ENCODE peak calls at places on chromosomes 13 and 19, in six cellular contexts. T, G, R, K, A and P are unnamed samples.

GRCh38 chr13:45156565-45157361 is 36.5 kb downstream of the GTF2F2 start:
- DNase-seq in K (no peak), A (no peak), R (no peak), T (no peak), G (no peak), P (no peak)

GRCh38 chr13:95714142-95714832 is 37.3 kb downstream of the DNAJC3 start:
- DNase-seq in A (no peak), G (no peak), R (no peak), T (peak; percentile 12), K (no peak), P (peak; percentile 75)

GRCh38 chr13:64087624-64088023 is 2672.0 kb upstream of the PCDH20 start:
- DNase-seq in K (no peak), R (no peak), T (no peak), A (no peak), G (no peak), P (no peak)

GRCh38 chr13:57666554-57666953 is 35.0 kb downstream of the PCDH17 start:
- DNase-seq in R (no peak), K (no peak), A (no peak), T (no peak), G (no peak), P (no peak)

GRCh38 chr19:18594096-18594823 is 5.7 kb downstream of the REX1BD start:
- DNase-seq in G (no peak), A (peak; percentile 73), R (peak; percentile 82), K (peak; percentile 75), T (peak; percentile 47), P (no peak)

GRCh38 chr13:72565893-72566292 is 161.5 kb downstream of the MZT1 start:
- DNase-seq in K (peak; percentile 13), A (no peak), T (peak; percentile 11), G (no peak), R (peak; percentile 5), P (no peak)

GRCh38 chr13:73365681-73366080 is 306.9 kb downstream of the KLF5 start:
- DNase-seq in G (no peak), A (no peak), K (no peak), T (no peak), R (no peak), P (peak; percentile 21)

GRCh38 chr13:36028359-36028758 is 102.8 kb downstream of the DCLK1 start:
- DNase-seq in K (no peak), A (no peak), G (no peak), T (no peak), R (no peak), P (no peak)

GRCh38 chr19:47158879-47159509 is 28.4 kb downstream of the SAE1 start:
- DNase-seq in K (no peak), A (no peak), R (no peak), G (no peak), T (peak; percentile 27), P (peak; percentile 42)

GRCh38 chr13:47087841-47088240 is 191.0 kb upstream of the HTR2A start:
- DNase-seq in T (peak; percentile 63), R (no peak), G (no peak), A (no peak), K (no peak), P (peak; percentile 23)

GRCh38 chr13:59890064-59890463 is 273.7 kb downstream of the DIAPH3 start:
- DNase-seq in T (no peak), A (no peak), K (peak; percentile 2), R (no peak), G (no peak), P (no peak)

GRCh38 chr13:113947321-113948033 is 26.4 kb downstream of the C13orf46 start:
- DNase-seq in R (no peak), K (peak; percentile 72), A (no peak), T (peak; percentile 40), G (no peak), P (no peak)

GRCh38 chr19:1651548-1652394 is 644 bp downstream of the TCF3 start:
- DNase-seq in A (no peak), T (no peak), G (no peak), K (peak; percentile 60), R (peak; percentile 42), P (no peak)

GRCh38 chr19:4660181-4660791 is 9.9 kb downstream of the MYDGF start:
- DNase-seq in A (no peak), G (no peak), R (no peak), K (peak; percentile 40), T (no peak), P (no peak)

GRCh38 chr19:46979103-46979769 is 40.4 kb upstream of the NPAS1 start:
- DNase-seq in T (no peak), K (no peak), G (no peak), A (no peak), R (no peak), P (no peak)

GRCh38 chr19:54517483-54517882 is 14.9 kb downstream of the LAIR2 start:
- DNase-seq in G (no peak), T (peak; percentile 33), K (peak; percentile 78), R (peak; percentile 1), A (no peak), P (no peak)

GRCh38 chr13:33787051-33787591 is 30.8 kb upstream of the RFC3 start:
- DNase-seq in T (no peak), G (no peak), R (no peak), K (no peak), A (no peak), P (no peak)

GRCh38 chr13:94825507-94825906 is 113.2 kb upstream of the SOX21 start:
- DNase-seq in A (no peak), T (no peak), K (peak; percentile 50), R (peak; percentile 57), G (no peak), P (no peak)

GRCh38 chr19:13918726-13919411 is 12.9 kb downstream of the CC2D1A start:
- DNase-seq in R (no peak), T (no peak), A (no peak), K (no peak), G (no peak), P (no peak)

GRCh38 chr13:46961719-46962118 is 64.9 kb upstream of the HTR2A start:
- DNase-seq in T (peak; percentile 76), R (no peak), K (peak; percentile 2), G (no peak), A (no peak), P (peak; percentile 71)

GRCh38 chr13:37342205-37342604 is 236.7 kb upstream of the CSNK1A1L start:
- DNase-seq in T (no peak), K (no peak), A (no peak), R (no peak), G (no peak), P (no peak)

GRCh38 chr19:34633806-34634205 is 43.2 kb downstream of the SCGB2B2 start:
- DNase-seq in R (no peak), A (no peak), T (no peak), K (no peak), G (no peak), P (no peak)

GRCh38 chr13:96817336-96817941 is 176.8 kb downstream of the OXGR1 start:
- DNase-seq in G (no peak), R (peak; percentile 23), A (no peak), T (no peak), K (peak; percentile 16), P (peak; percentile 2)

DNA sequence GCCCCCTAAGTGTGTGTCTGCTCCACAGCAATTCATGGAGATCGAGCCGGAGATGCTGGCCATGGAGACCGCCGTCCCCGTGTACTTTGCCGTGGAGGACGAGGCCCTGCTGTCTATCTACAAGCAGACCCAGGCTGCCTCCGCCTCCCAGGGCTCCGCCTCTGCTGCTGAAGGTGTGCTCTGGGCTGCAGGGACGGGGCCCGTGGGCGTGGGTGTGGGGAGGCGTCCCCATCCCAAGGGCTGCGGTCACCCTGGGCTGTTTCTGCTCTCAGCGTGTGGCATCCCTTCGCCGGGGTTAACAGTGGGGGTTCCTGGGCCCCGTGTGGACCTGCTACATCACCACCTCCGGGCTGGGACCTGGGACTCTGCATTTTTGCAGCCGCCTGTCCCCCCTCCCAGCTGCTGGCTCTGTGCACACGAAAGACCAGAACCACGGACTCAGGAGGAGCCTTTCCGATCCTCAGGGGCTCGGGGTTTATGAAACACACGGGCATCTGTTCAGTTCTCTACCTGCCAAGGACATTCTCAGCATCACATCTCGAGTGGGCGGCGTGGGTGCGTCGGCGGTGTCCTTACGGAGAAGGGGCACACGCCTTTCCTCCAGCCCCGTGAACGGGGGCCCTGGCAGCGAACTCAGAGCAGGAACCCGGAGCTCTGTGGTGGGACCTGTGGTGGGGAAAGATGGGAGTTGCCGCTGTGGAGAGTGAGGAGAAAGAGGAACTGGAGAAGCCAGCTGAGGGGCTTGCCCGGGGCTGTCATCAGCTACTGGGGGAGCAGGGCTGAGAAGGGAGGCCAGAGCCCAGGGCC is 7.7 kb downstream of the NCLN start:
- DNase-seq in G (no peak), T (no peak), R (no peak), K (no peak), A (no peak), P (no peak)
- H3K36me3 ChIP-seq in G (peaks cover 9% of the 10 kb centered on the region), T (peaks cover 22% of the 10 kb centered on the region), R (peaks cover 12% of the 10 kb centered on the region), K (no peaks in the 10 kb centered on the region), A (peaks cover under 1% of the 10 kb centered on the region), P (no peaks in the 10 kb centered on the region)

DNA sequence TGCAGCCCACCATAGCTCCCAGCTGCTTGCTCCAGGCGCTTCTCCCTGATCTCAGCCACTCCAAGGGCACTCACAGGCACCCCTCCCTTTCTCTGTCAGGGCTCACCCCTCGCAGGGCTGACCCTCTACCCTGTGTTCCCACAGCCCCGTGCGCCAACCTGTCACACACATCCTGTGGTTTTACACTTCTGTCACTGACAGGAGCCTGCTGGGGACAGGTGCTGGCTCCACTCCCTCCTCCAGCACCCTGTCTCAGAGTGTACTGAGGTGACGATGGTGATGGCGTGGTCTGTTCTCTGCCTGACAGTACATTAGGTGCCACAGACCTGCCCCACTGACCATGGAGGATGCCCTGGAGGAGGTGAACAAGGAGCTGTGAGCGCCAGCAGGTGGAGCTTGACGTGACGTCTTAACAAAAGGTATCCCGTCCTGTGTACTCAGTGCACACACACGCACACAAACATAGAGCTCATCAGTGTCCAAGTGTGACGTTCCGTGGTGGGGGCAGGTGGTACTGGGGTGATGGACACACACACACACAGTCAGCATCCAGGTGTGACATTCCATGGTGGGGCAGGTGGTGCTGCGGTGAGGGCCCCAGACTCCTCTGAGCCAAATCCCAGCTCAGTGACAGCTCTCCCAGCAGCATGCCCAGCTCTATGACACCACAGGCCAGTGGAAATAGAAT is 20.9 kb downstream of the C19orf44 start:
- DNase-seq in T (no peak), R (no peak), G (no peak), A (no peak), K (no peak), P (no peak)
- H3K36me3 ChIP-seq in T (peaks cover 57% of the 10 kb centered on the region), R (peaks cover 61% of the 10 kb centered on the region), G (peaks cover 84% of the 10 kb centered on the region), A (peaks cover 74% of the 10 kb centered on the region), K (peaks cover 10% of the 10 kb centered on the region), P (peaks cover 3% of the 10 kb centered on the region)

GRCh38 chr13:20144141-20144850 is 16.6 kb downstream of the GJA3 start:
- DNase-seq in G (no peak), K (no peak), T (no peak), R (no peak), A (no peak), P (no peak)
- H3K36me3 ChIP-seq in G (no peaks in the 10 kb centered on the region), K (no peaks in the 10 kb centered on the region), T (no peaks in the 10 kb centered on the region), R (no peaks in the 10 kb centered on the region), A (no peaks in the 10 kb centered on the region), P (no peaks in the 10 kb centered on the region)

GRCh38 chr13:98513837-98514236 is 63.1 kb downstream of the STK24 start:
- DNase-seq in G (no peak), K (no peak), A (no peak), R (no peak), T (no peak), P (no peak)

GRCh38 chr13:98517576-98518310 is 59.2 kb downstream of the STK24 start:
- DNase-seq in G (no peak), T (no peak), R (no peak), K (no peak), A (no peak), P (no peak)

GRCh38 chr13:98512774-98513327 is 64.1 kb downstream of the STK24 start:
- DNase-seq in R (no peak), K (no peak), T (no peak), G (no peak), A (no peak), P (no peak)

GRCh38 chr13:98514268-98514667 is 62.6 kb downstream of the STK24 start:
- DNase-seq in R (no peak), G (no peak), T (no peak), K (no peak), A (no peak), P (no peak)

GRCh38 chr13:98515804-98516465 is 61.0 kb downstream of the STK24 start:
- DNase-seq in A (no peak), T (no peak), K (no peak), R (no peak), G (no peak), P (no peak)
- H3K36me3 ChIP-seq in A (no peaks in the 10 kb centered on the region), T (no peaks in the 10 kb centered on the region), K (no peaks in the 10 kb centered on the region), R (peaks cover 10% of the 10 kb centered on the region), G (peaks cover 15% of the 10 kb centered on the region), P (no peaks in the 10 kb centered on the region)